ENCODE peak calls at places on chromosomes 6 and 20, in eight cellular contexts. One of them, this sample, is unnamed.

GRCh38 chr20:2137552-2138201 is 36.0 kb downstream of the STK35 start:
- DNase-seq in Peyer's patch: no peak
- DNase-seq in tibial nerve: no peak
- DNase-seq in gastrocnemius medialis: no peak
- DNase-seq in right cardiac atrium: no peak
- DNase-seq in Caco-2: no peak
- DNase-seq in cardiac muscle cell: no peak
- DNase-seq in A549: no peak
- DNase-seq in this sample: no peak

GRCh38 chr20:51749674-51750036 is 18.5 kb downstream of the ATP9A start:
- DNase-seq in Caco-2: no peak
- DNase-seq in tibial nerve: no peak
- DNase-seq in right cardiac atrium: no peak
- DNase-seq in gastrocnemius medialis: no peak
- DNase-seq in cardiac muscle cell: no peak
- DNase-seq in Peyer's patch: no peak
- DNase-seq in A549: no peak
- DNase-seq in this sample: no peak

GRCh38 chr6:130843575-130844320 is 16.5 kb downstream of the SMLR1 start:
- DNase-seq in right cardiac atrium: no peak
- DNase-seq in cardiac muscle cell: peak
- DNase-seq in gastrocnemius medialis: no peak
- DNase-seq in A549: peak
- DNase-seq in Caco-2: no peak
- DNase-seq in Peyer's patch: no peak
- DNase-seq in tibial nerve: no peak
- DNase-seq in this sample: peak

GRCh38 chr6:33609444-33610034 is 11.6 kb upstream of the ITPR3 start:
- DNase-seq in A549: no peak
- DNase-seq in right cardiac atrium: peak
- DNase-seq in gastrocnemius medialis: no peak
- DNase-seq in Caco-2: no peak
- DNase-seq in Peyer's patch: no peak
- DNase-seq in cardiac muscle cell: no peak
- DNase-seq in tibial nerve: no peak
- DNase-seq in this sample: no peak

GRCh38 chr6:170388113-170388512 is 81.6 kb downstream of the FAM120B start:
- DNase-seq in Caco-2: no peak
- DNase-seq in cardiac muscle cell: no peak
- DNase-seq in tibial nerve: no peak
- DNase-seq in Peyer's patch: no peak
- DNase-seq in gastrocnemius medialis: no peak
- DNase-seq in A549: no peak
- DNase-seq in right cardiac atrium: no peak
- DNase-seq in this sample: no peak

GRCh38 chr6:43172127-43173007 is 1.3 kb downstream of the SRF start:
- DNase-seq in Caco-2: peak
- DNase-seq in gastrocnemius medialis: peak
- DNase-seq in A549: no peak
- DNase-seq in Peyer's patch: peak
- DNase-seq in right cardiac atrium: peak
- DNase-seq in cardiac muscle cell: peak
- DNase-seq in tibial nerve: peak
- DNase-seq in this sample: peak

GRCh38 chr6:78489874-78490273 is 377.5 kb upstream of the IRAK1BP1 start:
- DNase-seq in Caco-2: no peak
- DNase-seq in A549: no peak
- DNase-seq in Peyer's patch: no peak
- DNase-seq in right cardiac atrium: no peak
- DNase-seq in cardiac muscle cell: no peak
- DNase-seq in gastrocnemius medialis: no peak
- DNase-seq in tibial nerve: no peak
- DNase-seq in this sample: no peak

GRCh38 chr6:125738276-125738675 is 11.2 kb upstream of the HEY2 start:
- DNase-seq in cardiac muscle cell: no peak
- DNase-seq in Caco-2: no peak
- DNase-seq in gastrocnemius medialis: no peak
- DNase-seq in A549: no peak
- DNase-seq in tibial nerve: no peak
- DNase-seq in Peyer's patch: no peak
- DNase-seq in right cardiac atrium: no peak
- DNase-seq in this sample: no peak

GRCh38 chr20:23622839-23623343 is 14.9 kb downstream of the CST3 start:
- DNase-seq in Peyer's patch: peak
- DNase-seq in cardiac muscle cell: no peak
- DNase-seq in tibial nerve: peak
- DNase-seq in A549: peak
- DNase-seq in right cardiac atrium: peak
- DNase-seq in Caco-2: no peak
- DNase-seq in gastrocnemius medialis: peak
- DNase-seq in this sample: peak

GRCh38 chr20:39106791-39107190 is 144.6 kb downstream of the DHX35 start:
- DNase-seq in right cardiac atrium: no peak
- DNase-seq in Peyer's patch: no peak
- DNase-seq in gastrocnemius medialis: no peak
- DNase-seq in tibial nerve: no peak
- DNase-seq in Caco-2: no peak
- DNase-seq in cardiac muscle cell: no peak
- DNase-seq in A549: no peak
- DNase-seq in this sample: no peak

GRCh38 chr6:21846541-21847451 is 253.2 kb downstream of the SOX4 start:
- DNase-seq in tibial nerve: no peak
- DNase-seq in A549: no peak
- DNase-seq in gastrocnemius medialis: no peak
- DNase-seq in Caco-2: peak
- DNase-seq in Peyer's patch: no peak
- DNase-seq in cardiac muscle cell: peak
- DNase-seq in right cardiac atrium: no peak
- DNase-seq in this sample: peak

GRCh38 chr6:150741633-150742200 is 123.8 kb upstream of the MTHFD1L start:
- DNase-seq in gastrocnemius medialis: no peak
- DNase-seq in Peyer's patch: peak
- DNase-seq in right cardiac atrium: no peak
- DNase-seq in cardiac muscle cell: peak
- DNase-seq in tibial nerve: no peak
- DNase-seq in A549: no peak
- DNase-seq in Caco-2: no peak
- DNase-seq in this sample: peak

GRCh38 chr6:25366785-25367657 is 87.8 kb downstream of the CARMIL1 start:
- DNase-seq in cardiac muscle cell: no peak
- DNase-seq in Peyer's patch: no peak
- DNase-seq in A549: no peak
- DNase-seq in tibial nerve: no peak
- DNase-seq in right cardiac atrium: no peak
- DNase-seq in Caco-2: no peak
- DNase-seq in gastrocnemius medialis: no peak
- DNase-seq in this sample: no peak

GRCh38 chr6:25369043-25369442 is 89.9 kb downstream of the CARMIL1 start:
- DNase-seq in gastrocnemius medialis: no peak
- DNase-seq in A549: no peak
- DNase-seq in right cardiac atrium: no peak
- DNase-seq in Peyer's patch: no peak
- DNase-seq in cardiac muscle cell: no peak
- DNase-seq in Caco-2: no peak
- DNase-seq in tibial nerve: no peak
- DNase-seq in this sample: no peak

GRCh38 chr6:25370175-25371036 is 91.2 kb downstream of the CARMIL1 start:
- DNase-seq in A549: no peak
- DNase-seq in right cardiac atrium: no peak
- DNase-seq in Caco-2: no peak
- DNase-seq in cardiac muscle cell: no peak
- DNase-seq in Peyer's patch: no peak
- DNase-seq in tibial nerve: no peak
- DNase-seq in gastrocnemius medialis: no peak
- DNase-seq in this sample: peak

GRCh38 chr6:25371037-25371347 is 91.8 kb downstream of the CARMIL1 start:
- DNase-seq in A549: no peak
- DNase-seq in gastrocnemius medialis: no peak
- DNase-seq in right cardiac atrium: no peak
- DNase-seq in Peyer's patch: no peak
- DNase-seq in Caco-2: no peak
- DNase-seq in tibial nerve: no peak
- DNase-seq in cardiac muscle cell: no peak
- DNase-seq in this sample: no peak

DNA sequence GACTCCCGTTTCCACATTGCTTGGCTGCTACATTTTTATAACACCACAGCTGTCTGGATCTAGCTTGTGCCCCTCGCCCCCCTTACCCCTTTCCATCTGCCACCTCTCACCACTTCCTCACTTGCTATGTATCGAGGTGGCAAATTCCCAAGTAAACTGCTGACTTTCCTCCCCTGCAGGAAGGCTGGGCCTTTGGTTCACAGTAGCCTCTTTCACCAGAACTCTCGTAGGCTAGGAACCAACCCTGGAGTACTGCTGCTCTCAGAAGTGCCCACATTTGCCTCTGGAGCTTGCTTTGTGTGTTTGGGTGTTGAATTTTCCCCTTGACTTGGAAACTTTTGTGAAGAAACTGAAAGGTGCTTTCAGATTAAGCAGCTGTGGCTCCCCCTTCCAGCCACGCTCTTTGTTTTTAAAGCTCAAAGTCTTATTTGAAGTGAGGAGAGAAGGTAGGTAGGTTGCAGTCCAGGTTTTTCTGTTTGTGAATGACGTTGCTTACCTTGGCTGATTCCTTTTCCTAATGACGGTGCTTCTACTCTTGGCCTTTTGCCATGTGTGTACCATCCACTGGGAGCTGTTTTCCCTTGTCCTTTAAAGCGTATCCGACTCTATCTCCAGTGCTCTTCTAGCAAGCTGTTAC is 90.4 kb downstream of the CARMIL1 start:
- DNase-seq in Peyer's patch: no peak
- DNase-seq in gastrocnemius medialis: peak
- DNase-seq in Caco-2: no peak
- DNase-seq in tibial nerve: no peak
- DNase-seq in cardiac muscle cell: no peak
- DNase-seq in A549: no peak
- DNase-seq in right cardiac atrium: peak
- DNase-seq in this sample: peak
- H3K4me3 ChIP-seq in Peyer's patch: no peak
- H3K4me3 ChIP-seq in gastrocnemius medialis: no peak
- H3K4me3 ChIP-seq in Caco-2: no peak
- H3K4me3 ChIP-seq in tibial nerve: no peak
- H3K4me3 ChIP-seq in cardiac muscle cell: no peak
- H3K4me3 ChIP-seq in A549: no peak
- H3K4me3 ChIP-seq in right cardiac atrium: no peak
- H3K4me3 ChIP-seq in this sample: no peak

DNA sequence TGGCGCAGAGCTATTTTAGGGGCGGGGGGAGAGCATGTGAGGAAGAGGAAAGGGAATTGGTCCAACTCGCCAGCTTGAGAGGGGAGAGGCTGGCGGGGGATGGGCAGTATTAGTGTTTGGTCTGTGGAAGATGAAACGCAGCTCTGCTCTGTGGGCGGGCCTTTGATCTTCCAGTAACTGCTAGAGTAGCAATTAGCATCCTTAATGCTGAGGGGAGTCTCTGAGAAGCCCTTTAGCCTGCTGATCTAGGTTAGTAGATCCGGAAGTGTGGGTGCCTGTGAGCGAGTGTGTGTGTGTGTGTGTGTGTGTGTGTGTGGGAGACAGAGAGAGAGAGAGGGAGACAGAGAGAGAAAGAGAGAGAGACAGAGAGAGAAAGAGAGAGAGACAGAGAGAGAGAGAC is 117.2 kb upstream of the BACH2 start:
- DNase-seq in Peyer's patch: peak
- DNase-seq in Caco-2: no peak
- DNase-seq in tibial nerve: no peak
- DNase-seq in gastrocnemius medialis: no peak
- DNase-seq in cardiac muscle cell: peak
- DNase-seq in right cardiac atrium: no peak
- DNase-seq in A549: no peak
- DNase-seq in this sample: peak
- H3K4me3 ChIP-seq in Peyer's patch: no peak
- H3K4me3 ChIP-seq in Caco-2: no peak
- H3K4me3 ChIP-seq in tibial nerve: peak
- H3K4me3 ChIP-seq in gastrocnemius medialis: peak
- H3K4me3 ChIP-seq in cardiac muscle cell: no peak
- H3K4me3 ChIP-seq in right cardiac atrium: peak
- H3K4me3 ChIP-seq in A549: no peak
- H3K4me3 ChIP-seq in this sample: no peak

GRCh38 chr6:157274471-157275226 is 48.7 kb downstream of the TMEM242 start:
- DNase-seq in right cardiac atrium: peak
- DNase-seq in cardiac muscle cell: peak
- DNase-seq in Peyer's patch: peak
- DNase-seq in A549: peak
- DNase-seq in Caco-2: peak
- DNase-seq in gastrocnemius medialis: peak
- DNase-seq in tibial nerve: peak
- DNase-seq in this sample: peak

GRCh38 chr6:157272866-157273755 is 50.2 kb downstream of the TMEM242 start:
- DNase-seq in Peyer's patch: no peak
- DNase-seq in Caco-2: no peak
- DNase-seq in A549: peak
- DNase-seq in gastrocnemius medialis: no peak
- DNase-seq in cardiac muscle cell: no peak
- DNase-seq in tibial nerve: no peak
- DNase-seq in right cardiac atrium: peak
- DNase-seq in this sample: no peak

GRCh38 chr6:157272372-157272771 is 50.9 kb downstream of the TMEM242 start:
- DNase-seq in A549: no peak
- DNase-seq in Caco-2: no peak
- DNase-seq in tibial nerve: no peak
- DNase-seq in cardiac muscle cell: no peak
- DNase-seq in right cardiac atrium: no peak
- DNase-seq in gastrocnemius medialis: no peak
- DNase-seq in Peyer's patch: no peak
- DNase-seq in this sample: peak

GRCh38 chr6:157274116-157274470 is 49.2 kb downstream of the TMEM242 start:
- DNase-seq in gastrocnemius medialis: no peak
- DNase-seq in cardiac muscle cell: peak
- DNase-seq in A549: no peak
- DNase-seq in Peyer's patch: no peak
- DNase-seq in right cardiac atrium: no peak
- DNase-seq in Caco-2: no peak
- DNase-seq in tibial nerve: no peak
- DNase-seq in this sample: no peak

DNA sequence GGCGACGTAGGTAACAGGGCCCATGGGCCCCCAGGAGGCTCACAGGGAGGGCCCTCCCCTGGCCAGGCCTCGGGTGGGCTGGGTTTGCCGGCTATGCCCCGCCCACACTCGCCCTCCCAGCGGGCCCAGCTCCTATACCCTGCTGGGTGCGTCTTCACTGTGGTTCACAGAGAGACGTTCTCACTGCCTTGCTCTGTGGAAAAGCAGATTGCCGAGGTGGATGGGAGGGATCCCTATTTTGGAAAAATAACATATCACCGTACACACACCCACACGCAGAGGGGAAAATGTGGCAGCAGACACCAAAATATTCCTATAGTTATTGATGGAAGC is 49.6 kb downstream of the TMEM242 start:
- DNase-seq in Caco-2: no peak
- DNase-seq in cardiac muscle cell: peak
- DNase-seq in A549: peak
- DNase-seq in Peyer's patch: peak
- DNase-seq in tibial nerve: no peak
- DNase-seq in right cardiac atrium: peak
- DNase-seq in gastrocnemius medialis: no peak
- DNase-seq in this sample: peak
- H3K4me3 ChIP-seq in Caco-2: no peak
- H3K4me3 ChIP-seq in cardiac muscle cell: peak
- H3K4me3 ChIP-seq in A549: peak
- H3K4me3 ChIP-seq in Peyer's patch: peak
- H3K4me3 ChIP-seq in tibial nerve: peak
- H3K4me3 ChIP-seq in right cardiac atrium: no peak
- H3K4me3 ChIP-seq in gastrocnemius medialis: peak
- H3K4me3 ChIP-seq in this sample: no peak

GRCh38 chr20:13960119-13960518 is 30.3 kb downstream of the SEL1L2 start:
- DNase-seq in gastrocnemius medialis: no peak
- DNase-seq in Caco-2: no peak
- DNase-seq in cardiac muscle cell: no peak
- DNase-seq in tibial nerve: no peak
- DNase-seq in Peyer's patch: no peak
- DNase-seq in right cardiac atrium: no peak
- DNase-seq in A549: no peak
- DNase-seq in this sample: no peak

GRCh38 chr20:13960525-13960924 is 29.9 kb downstream of the SEL1L2 start:
- DNase-seq in Caco-2: no peak
- DNase-seq in right cardiac atrium: no peak
- DNase-seq in Peyer's patch: no peak
- DNase-seq in cardiac muscle cell: no peak
- DNase-seq in gastrocnemius medialis: no peak
- DNase-seq in tibial nerve: no peak
- DNase-seq in A549: no peak
- DNase-seq in this sample: no peak
- H3K4me3 ChIP-seq in Caco-2: no peak
- H3K4me3 ChIP-seq in right cardiac atrium: no peak
- H3K4me3 ChIP-seq in Peyer's patch: no peak
- H3K4me3 ChIP-seq in cardiac muscle cell: no peak
- H3K4me3 ChIP-seq in gastrocnemius medialis: no peak
- H3K4me3 ChIP-seq in tibial nerve: no peak
- H3K4me3 ChIP-seq in A549: no peak
- H3K4me3 ChIP-seq in this sample: no peak

This sample was measured in small intestine.